ENCODE peak calls at places on chromosomes 16 and 17, in four cellular contexts. One of them, this sample, is unnamed.

GRCh38 chr17:78257810-78258322 is 26.4 kb downstream of the TMEM235 start:
- DNase-seq in uterus: no peak
- DNase-seq in IMR-90: peak
- DNase-seq in H1: no peak
- DNase-seq in this sample: no peak

GRCh38 chr16:83137326-83137770 is 510.6 kb downstream of the CDH13 start:
- DNase-seq in uterus: peak
- DNase-seq in IMR-90: peak
- DNase-seq in H1: no peak
- DNase-seq in this sample: no peak

GRCh38 chr16:11743308-11744074 is 834 bp upstream of the TXNDC11 start:
- DNase-seq in uterus: peak
- DNase-seq in IMR-90: peak
- DNase-seq in H1: no peak
- DNase-seq in this sample: peak

GRCh38 chr16:70151391-70151790 is 22.2 kb upstream of the CLEC18C start:
- DNase-seq in uterus: no peak
- DNase-seq in IMR-90: no peak
- DNase-seq in H1: no peak
- DNase-seq in this sample: no peak

GRCh38 chr17:72119280-72119962 is 1.4 kb upstream of the SOX9 start:
- DNase-seq in uterus: no peak
- DNase-seq in IMR-90: no peak
- DNase-seq in H1: no peak
- DNase-seq in this sample: no peak

GRCh38 chr16:74297296-74297665 is 667 bp downstream of the PSMD7 start:
- DNase-seq in uterus: peak
- DNase-seq in IMR-90: peak
- DNase-seq in H1: no peak
- DNase-seq in this sample: no peak

GRCh38 chr17:30720013-30720471 is 104.5 kb downstream of the CRLF3 start:
- DNase-seq in uterus: no peak
- DNase-seq in IMR-90: no peak
- DNase-seq in H1: no peak
- DNase-seq in this sample: no peak

GRCh38 chr16:65122974-65123845 is 1.3 kb upstream of the CDH11 start:
- DNase-seq in uterus: peak
- DNase-seq in IMR-90: peak
- DNase-seq in H1: no peak
- DNase-seq in this sample: peak

GRCh38 chr17:62631936-62632924 is 4.8 kb downstream of the MRC2 start:
- DNase-seq in uterus: no peak
- DNase-seq in IMR-90: no peak
- DNase-seq in H1: no peak
- DNase-seq in this sample: no peak

GRCh38 chr16:56332464-56333079 is 92.8 kb downstream of the AMFR start:
- DNase-seq in uterus: peak
- DNase-seq in IMR-90: peak
- DNase-seq in H1: no peak
- DNase-seq in this sample: no peak

GRCh38 chr17:70021726-70022125 is 53.3 kb upstream of the KCNJ16 start:
- DNase-seq in uterus: no peak
- DNase-seq in IMR-90: peak
- DNase-seq in H1: no peak
- DNase-seq in this sample: no peak

GRCh38 chr17:77542551-77543490 is 402.1 kb downstream of the SEC14L1 start:
- DNase-seq in uterus: peak
- DNase-seq in IMR-90: peak
- DNase-seq in H1: peak
- DNase-seq in this sample: peak

GRCh38 chr17:27226611-27227234 is 67.2 kb upstream of the WSB1 start:
- DNase-seq in uterus: no peak
- DNase-seq in IMR-90: peak
- DNase-seq in H1: no peak
- DNase-seq in this sample: no peak

GRCh38 chr16:10622036-10622921 is 41.9 kb upstream of the EMP2 start:
- DNase-seq in uterus: no peak
- DNase-seq in IMR-90: no peak
- DNase-seq in H1: no peak
- DNase-seq in this sample: no peak

GRCh38 chr17:81453712-81454111 is 58.5 kb downstream of the BAHCC1 start:
- DNase-seq in uterus: no peak
- DNase-seq in IMR-90: no peak
- DNase-seq in H1: no peak
- DNase-seq in this sample: no peak

GRCh38 chr17:49548506-49549310 is 27.0 kb upstream of the NXPH3 start:
- DNase-seq in uterus: no peak
- DNase-seq in IMR-90: peak
- DNase-seq in H1: no peak
- DNase-seq in this sample: no peak

GRCh38 chr17:65389426-65389825 is 172.0 kb downstream of the AXIN2 start:
- DNase-seq in uterus: no peak
- DNase-seq in IMR-90: peak
- DNase-seq in H1: no peak
- DNase-seq in this sample: no peak

GRCh38 chr16:2035431-2036199 is 8.9 kb downstream of the NHERF2 start:
- DNase-seq in uterus: no peak
- DNase-seq in IMR-90: peak
- DNase-seq in H1: no peak
- DNase-seq in this sample: no peak

GRCh38 chr17:52505601-52506000 is 347.1 kb upstream of the CA10 start:
- DNase-seq in uterus: no peak
- DNase-seq in IMR-90: no peak
- DNase-seq in H1: no peak
- DNase-seq in this sample: no peak

GRCh38 chr17:7046127-7046724 is 2.3 kb upstream of the SLC16A11 start:
- DNase-seq in uterus: no peak
- DNase-seq in IMR-90: no peak
- DNase-seq in H1: no peak
- DNase-seq in this sample: no peak

GRCh38 chr17:30113213-30113612 is 3.4 kb upstream of the NSRP1 start:
- DNase-seq in uterus: no peak
- DNase-seq in IMR-90: no peak
- DNase-seq in H1: no peak
- DNase-seq in this sample: no peak

GRCh38 chr17:69581061-69581955 is 166.8 kb downstream of the MAP2K6 start:
- DNase-seq in uterus: no peak
- DNase-seq in IMR-90: peak
- DNase-seq in H1: no peak
- DNase-seq in this sample: no peak

GRCh38 chr16:30033270-30033669 is 2.2 kb upstream of the TLCD3B start:
- DNase-seq in uterus: no peak
- DNase-seq in IMR-90: no peak
- DNase-seq in H1: no peak
- DNase-seq in this sample: no peak

DNA sequence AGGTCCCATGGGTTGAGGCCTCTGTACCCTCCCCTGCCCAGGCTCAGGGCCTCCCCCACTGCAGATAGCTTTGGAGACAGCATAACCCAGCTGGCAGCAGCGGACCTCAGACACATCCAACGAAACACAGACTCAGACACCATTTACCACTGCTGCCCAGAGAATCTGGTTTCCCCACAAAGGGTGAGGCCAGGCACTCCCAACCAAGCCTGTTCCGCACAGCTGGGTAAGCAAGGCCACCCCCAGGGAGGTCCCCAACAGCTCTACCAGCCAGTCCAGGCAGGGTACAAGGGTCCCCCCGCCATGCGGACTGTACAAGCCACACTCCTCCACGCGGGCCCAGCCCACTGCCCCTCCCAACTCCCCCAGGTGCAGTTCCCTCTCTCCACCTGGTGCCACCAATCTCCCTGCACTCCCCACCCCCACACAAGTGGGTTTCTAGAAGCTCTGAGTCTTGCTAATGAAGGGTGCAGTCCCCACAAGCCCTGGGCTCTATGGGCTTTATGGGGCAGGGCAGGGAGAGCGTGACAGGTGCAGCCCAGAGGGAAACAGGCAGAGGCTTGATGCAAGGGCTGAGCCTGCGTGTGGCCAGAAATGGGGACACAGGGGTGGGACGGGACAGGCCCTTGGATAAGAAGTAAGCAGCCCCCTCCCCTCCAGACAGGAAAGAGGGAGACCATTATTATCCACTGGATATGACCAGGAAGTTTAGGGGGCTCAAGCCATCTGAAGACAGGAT is 8.8 kb downstream of the RHBDF2 start:
- DNase-seq in uterus: no peak
- DNase-seq in IMR-90: no peak
- DNase-seq in H1: no peak
- DNase-seq in this sample: no peak
- H3K27ac ChIP-seq in uterus: peak
- H3K27ac ChIP-seq in IMR-90: peak
- H3K27ac ChIP-seq in H1: no peak
- H3K27ac ChIP-seq in this sample: peak

GRCh38 chr16:81885976-81886586 is 107.0 kb downstream of the PLCG2 start:
- DNase-seq in uterus: no peak
- DNase-seq in IMR-90: peak
- DNase-seq in H1: peak
- DNase-seq in this sample: no peak
- TF ChIP-seq CTCF in uterus: peak
- TF ChIP-seq CTCF in IMR-90: peak
- TF ChIP-seq CTCF in H1: peak
- TF ChIP-seq CTCF in this sample: no peak

DNA sequence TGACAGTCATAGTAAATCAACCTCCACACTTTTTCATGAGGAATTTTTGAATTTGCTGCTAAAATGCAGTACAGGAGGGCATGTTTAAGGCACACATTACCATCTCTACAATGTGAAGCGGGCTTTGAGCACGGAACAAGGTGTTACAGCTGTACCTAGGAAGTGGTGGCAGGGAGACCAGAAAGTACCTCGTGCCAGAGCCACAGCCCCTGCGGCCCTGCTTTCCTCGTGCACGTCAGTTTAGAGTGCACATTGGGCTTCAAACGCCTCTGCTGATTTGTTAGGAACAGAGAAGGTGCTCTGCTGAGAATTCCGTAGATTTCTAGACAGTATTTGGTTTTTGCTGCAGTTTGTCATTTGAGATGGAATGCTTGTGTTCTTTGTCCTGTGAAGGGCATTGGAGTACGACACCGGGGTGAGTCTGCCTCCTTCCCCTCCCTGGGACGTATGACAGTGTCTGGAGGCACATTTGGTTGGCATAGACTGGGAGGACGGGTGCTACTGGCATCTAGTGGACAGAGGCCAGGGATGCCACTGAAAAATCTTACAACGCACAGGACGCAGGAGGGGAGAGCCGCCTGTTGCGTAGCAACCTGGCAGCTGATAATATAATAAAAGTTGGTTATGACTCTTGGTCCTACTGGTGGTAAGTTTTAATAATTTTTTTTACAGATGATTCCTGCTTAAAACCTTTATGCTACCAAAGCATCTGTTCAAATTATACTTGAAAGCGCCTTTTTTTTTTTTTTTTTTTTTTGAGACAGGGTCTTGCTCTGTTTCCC is 9.1 kb downstream of the FOXK2 start:
- DNase-seq in uterus: no peak
- DNase-seq in IMR-90: peak
- DNase-seq in H1: no peak
- DNase-seq in this sample: peak
- H3K4me3 ChIP-seq in uterus: no peak
- H3K4me3 ChIP-seq in IMR-90: no peak
- H3K4me3 ChIP-seq in H1: no peak
- H3K4me3 ChIP-seq in this sample: peak

GRCh38 chr17:1713160-1713877 is 3.1 kb upstream of the TLCD2 start:
- DNase-seq in uterus: no peak
- DNase-seq in IMR-90: no peak
- DNase-seq in H1: no peak
- DNase-seq in this sample: no peak

GRCh38 chr17:1710807-1711553 is 803 bp upstream of the TLCD2 start:
- DNase-seq in uterus: no peak
- DNase-seq in IMR-90: no peak
- DNase-seq in H1: no peak
- DNase-seq in this sample: no peak

GRCh38 chr17:1712271-1712670 is 2.1 kb upstream of the TLCD2 start:
- DNase-seq in uterus: no peak
- DNase-seq in IMR-90: no peak
- DNase-seq in H1: no peak
- DNase-seq in this sample: no peak

GRCh38 chr17:1709971-1710806 is at the start of gene TLCD2:
- DNase-seq in uterus: peak
- DNase-seq in IMR-90: peak
- DNase-seq in H1: no peak
- DNase-seq in this sample: peak

DNA sequence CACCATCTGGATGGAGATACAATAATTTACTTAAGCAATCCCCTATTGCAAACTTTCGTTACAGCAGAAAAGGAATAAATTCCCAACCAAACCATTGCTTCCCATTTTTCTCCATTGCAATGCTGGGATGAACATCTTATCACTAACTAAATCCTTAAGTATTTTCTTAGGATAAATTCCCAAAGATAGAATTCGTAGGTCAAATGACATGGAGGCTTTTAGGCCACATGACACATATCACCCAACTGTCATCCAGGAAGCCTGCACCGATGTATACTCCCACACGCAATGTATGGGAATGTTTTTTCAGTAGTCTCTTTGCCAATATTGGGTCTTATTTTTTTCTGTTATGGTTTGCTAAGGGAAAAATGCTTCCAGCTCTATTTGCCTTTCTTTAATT is 1.6 kb upstream of the TLCD2 start:
- DNase-seq in uterus: no peak
- DNase-seq in IMR-90: no peak
- DNase-seq in H1: no peak
- DNase-seq in this sample: no peak
- H3K27ac ChIP-seq in uterus: no peak
- H3K27ac ChIP-seq in IMR-90: no peak
- H3K27ac ChIP-seq in H1: no peak
- H3K27ac ChIP-seq in this sample: no peak